ENCODE peak calls at places on chromosomes 3 and 15, in four cellular contexts. One of them, this sample, is unnamed.

GRCh38 chr3:172254542-172254941 is 193.7 kb downstream of the GHSR start:
- DNase-seq in NCI-H510A treated with DMSO at 0.1 percent for 48 hours: no peak
- DNase-seq in EL: no peak
- DNase-seq in CD4-positive, alpha-beta T cell: no peak
- DNase-seq in this sample: no peak

GRCh38 chr3:27360113-27361078 is 8.8 kb downstream of the NEK10 start:
- DNase-seq in NCI-H510A treated with DMSO at 0.1 percent for 48 hours: peak
- DNase-seq in EL: peak
- DNase-seq in CD4-positive, alpha-beta T cell: no peak
- DNase-seq in this sample: peak

GRCh38 chr15:42385206-42385979 is 26.1 kb downstream of the CAPN3 start:
- DNase-seq in CD4-positive, alpha-beta T cell: no peak
- DNase-seq in EL: peak
- DNase-seq in NCI-H510A treated with DMSO at 0.1 percent for 48 hours: peak
- DNase-seq in this sample: peak

GRCh38 chr3:11690863-11691833 is 47.4 kb upstream of the VGLL4 start:
- DNase-seq in EL: peak
- DNase-seq in NCI-H510A treated with DMSO at 0.1 percent for 48 hours: peak
- DNase-seq in CD4-positive, alpha-beta T cell: no peak
- DNase-seq in this sample: peak

GRCh38 chr3:100825574-100825973 is 116.3 kb downstream of the TFG start:
- DNase-seq in CD4-positive, alpha-beta T cell: no peak
- DNase-seq in NCI-H510A treated with DMSO at 0.1 percent for 48 hours: peak
- DNase-seq in EL: no peak
- DNase-seq in this sample: peak

GRCh38 chr15:33032053-33032452 is 162.5 kb downstream of the FMN1 start:
- DNase-seq in CD4-positive, alpha-beta T cell: no peak
- DNase-seq in NCI-H510A treated with DMSO at 0.1 percent for 48 hours: no peak
- DNase-seq in EL: peak
- DNase-seq in this sample: peak

GRCh38 chr15:38522922-38523321 is 41.7 kb downstream of the RASGRP1 start:
- DNase-seq in CD4-positive, alpha-beta T cell: no peak
- DNase-seq in NCI-H510A treated with DMSO at 0.1 percent for 48 hours: no peak
- DNase-seq in EL: no peak
- DNase-seq in this sample: no peak

GRCh38 chr3:156553705-156554356 is 1.1 kb downstream of the SSR3 start:
- DNase-seq in EL: peak
- DNase-seq in NCI-H510A treated with DMSO at 0.1 percent for 48 hours: no peak
- DNase-seq in CD4-positive, alpha-beta T cell: no peak
- DNase-seq in this sample: peak

GRCh38 chr3:150315711-150316110 is 92.4 kb upstream of the TSC22D2 start:
- DNase-seq in CD4-positive, alpha-beta T cell: no peak
- DNase-seq in NCI-H510A treated with DMSO at 0.1 percent for 48 hours: no peak
- DNase-seq in EL: no peak
- DNase-seq in this sample: no peak

GRCh38 chr3:157103280-157103679 is 56.7 kb downstream of the CCNL1 start:
- DNase-seq in NCI-H510A treated with DMSO at 0.1 percent for 48 hours: no peak
- DNase-seq in EL: no peak
- DNase-seq in CD4-positive, alpha-beta T cell: no peak
- DNase-seq in this sample: no peak

GRCh38 chr3:25156526-25157075 is 271.5 kb upstream of the RARB start:
- DNase-seq in EL: peak
- DNase-seq in CD4-positive, alpha-beta T cell: no peak
- DNase-seq in NCI-H510A treated with DMSO at 0.1 percent for 48 hours: no peak
- DNase-seq in this sample: peak

GRCh38 chr3:41853495-41853894 is 108.4 kb downstream of the ULK4 start:
- DNase-seq in NCI-H510A treated with DMSO at 0.1 percent for 48 hours: no peak
- DNase-seq in EL: no peak
- DNase-seq in CD4-positive, alpha-beta T cell: no peak
- DNase-seq in this sample: no peak

GRCh38 chr3:55097441-55097840 is 169.6 kb upstream of the LRTM1 start:
- DNase-seq in EL: no peak
- DNase-seq in NCI-H510A treated with DMSO at 0.1 percent for 48 hours: no peak
- DNase-seq in CD4-positive, alpha-beta T cell: no peak
- DNase-seq in this sample: no peak

GRCh38 chr3:77468408-77469045 is 428.6 kb downstream of the ROBO2 start:
- DNase-seq in CD4-positive, alpha-beta T cell: no peak
- DNase-seq in EL: no peak
- DNase-seq in NCI-H510A treated with DMSO at 0.1 percent for 48 hours: no peak
- DNase-seq in this sample: no peak

GRCh38 chr3:122021811-122022401 is at the start of gene ILDR1:
- DNase-seq in CD4-positive, alpha-beta T cell: no peak
- DNase-seq in EL: no peak
- DNase-seq in NCI-H510A treated with DMSO at 0.1 percent for 48 hours: peak
- DNase-seq in this sample: peak

GRCh38 chr15:61835476-61836106 is 224.7 kb downstream of the VPS13C start:
- DNase-seq in EL: peak
- DNase-seq in CD4-positive, alpha-beta T cell: peak
- DNase-seq in NCI-H510A treated with DMSO at 0.1 percent for 48 hours: peak
- DNase-seq in this sample: peak

GRCh38 chr15:85072917-85073316 is 91.3 kb downstream of the PDE8A start:
- DNase-seq in EL: no peak
- DNase-seq in CD4-positive, alpha-beta T cell: no peak
- DNase-seq in NCI-H510A treated with DMSO at 0.1 percent for 48 hours: no peak
- DNase-seq in this sample: no peak

GRCh38 chr3:14414841-14415464 is 12.5 kb downstream of the SLC6A6 start:
- DNase-seq in CD4-positive, alpha-beta T cell: no peak
- DNase-seq in NCI-H510A treated with DMSO at 0.1 percent for 48 hours: no peak
- DNase-seq in EL: peak
- DNase-seq in this sample: no peak

GRCh38 chr15:68383161-68384074 is 48.5 kb downstream of the ITGA11 start:
- DNase-seq in NCI-H510A treated with DMSO at 0.1 percent for 48 hours: no peak
- DNase-seq in CD4-positive, alpha-beta T cell: no peak
- DNase-seq in EL: peak
- DNase-seq in this sample: peak

GRCh38 chr15:72796515-72797337 is 13.2 kb upstream of the ADPGK start:
- DNase-seq in CD4-positive, alpha-beta T cell: peak
- DNase-seq in NCI-H510A treated with DMSO at 0.1 percent for 48 hours: peak
- DNase-seq in EL: peak
- DNase-seq in this sample: peak

GRCh38 chr15:65056868-65057548 is 10.8 kb downstream of the RASL12 start:
- DNase-seq in CD4-positive, alpha-beta T cell: no peak
- DNase-seq in NCI-H510A treated with DMSO at 0.1 percent for 48 hours: no peak
- DNase-seq in EL: peak
- DNase-seq in this sample: peak

GRCh38 chr15:52529289-52529929 is 729 bp upstream of the MYO5A start:
- DNase-seq in NCI-H510A treated with DMSO at 0.1 percent for 48 hours: peak
- DNase-seq in EL: no peak
- DNase-seq in CD4-positive, alpha-beta T cell: peak
- DNase-seq in this sample: no peak

This sample was measured in PC-3.